ENCODE peak calls at places on chromosomes 5 and 9, in seven cellular contexts. S is CD8-positive, alpha-beta T cell; P is Peyer's patch; I is heart right ventricle; K is activated CD4-positive, alpha-beta T cell treated with anti-CD3 and anti-CD28 coated beads, Interleukin-2, amount 50 U/mL, for 48 hours; Z is HepG2; W is endothelial cell. X is an unnamed sample.

GRCh38 chr9:2838356-2838983 is 5.4 kb downstream of the PUM3 start:
- DNase-seq in W (no peak), Z (no peak), S (no peak), K (no peak), P (no peak), I (no peak), X (no peak)

GRCh38 chr5:79702606-79703380 is 13.2 kb downstream of the CMYA5 start:
- DNase-seq in I (no peak), S (peak; percentile 32), Z (peak; percentile 10), W (peak; percentile 54), K (peak; percentile 35), P (no peak), X (no peak)

GRCh38 chr9:88659126-88659525 is 124.1 kb downstream of the NXNL2 start:
- DNase-seq in W (no peak), P (no peak), I (no peak), K (no peak), S (no peak), Z (no peak), X (no peak)

GRCh38 chr9:70101265-70101664 is 57.6 kb downstream of the MAMDC2 start:
- DNase-seq in K (no peak), P (no peak), S (no peak), W (no peak), Z (no peak), I (no peak), X (no peak)

GRCh38 chr5:110354341-110354740 is 372.1 kb downstream of the TMEM232 start:
- DNase-seq in Z (no peak), I (no peak), P (no peak), S (no peak), W (no peak), K (no peak), X (no peak)

GRCh38 chr5:116778015-116778414 is 203.4 kb upstream of the SEMA6A start:
- DNase-seq in P (no peak), W (peak; percentile 14), S (no peak), Z (no peak), K (no peak), I (no peak), X (no peak)

GRCh38 chr5:111134080-111134479 is 41.9 kb downstream of the WDR36 start:
- DNase-seq in S (no peak), I (no peak), P (no peak), Z (no peak), K (no peak), W (no peak), X (no peak)

GRCh38 chr5:177511181-177511580 is 1.6 kb upstream of the DOK3 start:
- DNase-seq in K (no peak), S (no peak), Z (no peak), W (no peak), I (no peak), P (no peak), X (no peak)

GRCh38 chr5:143481697-143482531 is 78.4 kb upstream of the NR3C1 start:
- DNase-seq in K (no peak), W (no peak), I (no peak), P (no peak), Z (peak; percentile 74), S (no peak), X (no peak)

GRCh38 chr5:150077996-150078801 is 8.2 kb downstream of the CSF1R start:
- DNase-seq in W (no peak), K (no peak), I (no peak), S (no peak), P (no peak), Z (no peak), X (no peak)

GRCh38 chr5:98593418-98593817 is 180.0 kb upstream of the RGMB start:
- DNase-seq in Z (no peak), S (no peak), I (no peak), W (peak; percentile 14), P (no peak), K (no peak), X (no peak)

GRCh38 chr5:149857499-149857898 is 87.1 kb downstream of the PDE6A start:
- DNase-seq in S (no peak), W (no peak), I (peak; percentile 80), Z (no peak), P (peak; percentile 29), K (no peak), X (peak; percentile 61)

GRCh38 chr9:135070198-135070951 is 17.1 kb upstream of the OLFM1 start:
- DNase-seq in I (no peak), K (no peak), P (no peak), W (no peak), S (no peak), Z (no peak), X (peak; percentile 6)

GRCh38 chr5:71924980-71925379 is 182.3 kb upstream of the MAP1B start:
- DNase-seq in W (no peak), P (no peak), I (no peak), K (no peak), S (no peak), Z (no peak), X (no peak)

GRCh38 chr9:131312822-131313770 is 23.6 kb downstream of the PLPP7 start:
- DNase-seq in S (no peak), P (no peak), Z (no peak), I (no peak), W (no peak), K (no peak), X (no peak)

GRCh38 chr9:121559183-121559582 is 59.5 kb upstream of the GGTA1 start:
- DNase-seq in S (no peak), K (no peak), Z (no peak), I (no peak), W (no peak), P (no peak), X (no peak)

GRCh38 chr9:130636648-130637020 is 27.8 kb upstream of the PRDM12 start:
- DNase-seq in Z (no peak), W (no peak), K (no peak), P (no peak), I (no peak), S (no peak), X (no peak)

GRCh38 chr9:96232539-96233241 is 69.3 kb downstream of the HSD17B3 start:
- DNase-seq in S (peak; percentile 32), W (peak; percentile 31), Z (peak; percentile 41), K (peak; percentile 37), P (no peak), I (peak; percentile 61), X (peak; percentile 75)

GRCh38 chr9:128093016-128093415 is 25.0 kb downstream of the SLC25A25 start:
- DNase-seq in S (peak; percentile 54), P (no peak), Z (no peak), K (no peak), I (no peak), W (no peak), X (no peak)

X was measured in uterus.